ENCODE peak calls at places on chromosome 1, in six cellular contexts. Y, S, M, X, L and U are unnamed samples.

GRCh38 chr1:184854456-184855180 is 100.0 kb upstream of the EDEM3 start:
- DNase-seq in Y (no peak), S (no peak), M (peak; percentile 70), X (no peak), L (no peak), U (no peak)

GRCh38 chr1:107442545-107442944 is 301.7 kb downstream of the NTNG1 start:
- DNase-seq in Y (no peak), S (no peak), M (no peak), X (no peak), L (no peak), U (no peak)

GRCh38 chr1:26429741-26430140 is 2.4 kb upstream of the DHDDS start:
- DNase-seq in Y (no peak), S (peak; percentile 92), M (no peak), X (no peak), L (no peak), U (no peak)

GRCh38 chr1:212414328-212415106 is at the start of gene PACC1:
- DNase-seq in Y (peak; percentile 95), S (peak; percentile 98), M (peak; percentile 88), X (peak; percentile 96), L (peak; percentile 98), U (peak; percentile 98)

GRCh38 chr1:162219461-162219860 is 150.0 kb downstream of the NOS1AP start:
- DNase-seq in Y (no peak), S (no peak), M (no peak), X (no peak), L (no peak), U (no peak)

GRCh38 chr1:229579101-229579651 is 20.7 kb upstream of the ABCB10 start:
- DNase-seq in Y (no peak), S (peak; percentile 66), M (peak; percentile 24), X (no peak), L (peak; percentile 36), U (peak; percentile 53)

GRCh38 chr1:168439451-168440375 is 104.1 kb downstream of the XCL2 start:
- DNase-seq in Y (peak; percentile 90), S (peak; percentile 93), M (peak; percentile 94), X (peak; percentile 83), L (peak; percentile 50), U (peak; percentile 96)

GRCh38 chr1:27968692-27969091 is 8.9 kb downstream of the XKR8 start:
- DNase-seq in Y (no peak), S (no peak), M (peak; percentile 97), X (no peak), L (no peak), U (peak; percentile 95)

GRCh38 chr1:117121589-117122296 is at the start of gene TRIM45:
- DNase-seq in Y (peak; percentile 97), S (peak; percentile 98), M (peak; percentile 99), X (peak; percentile 84), L (no peak), U (peak; percentile 97)

GRCh38 chr1:101520302-101520701 is 283.5 kb downstream of the S1PR1 start:
- DNase-seq in Y (peak; percentile 72), S (peak; percentile 77), M (peak; percentile 71), X (peak; percentile 22), L (peak; percentile 42), U (peak; percentile 67)

DNA sequence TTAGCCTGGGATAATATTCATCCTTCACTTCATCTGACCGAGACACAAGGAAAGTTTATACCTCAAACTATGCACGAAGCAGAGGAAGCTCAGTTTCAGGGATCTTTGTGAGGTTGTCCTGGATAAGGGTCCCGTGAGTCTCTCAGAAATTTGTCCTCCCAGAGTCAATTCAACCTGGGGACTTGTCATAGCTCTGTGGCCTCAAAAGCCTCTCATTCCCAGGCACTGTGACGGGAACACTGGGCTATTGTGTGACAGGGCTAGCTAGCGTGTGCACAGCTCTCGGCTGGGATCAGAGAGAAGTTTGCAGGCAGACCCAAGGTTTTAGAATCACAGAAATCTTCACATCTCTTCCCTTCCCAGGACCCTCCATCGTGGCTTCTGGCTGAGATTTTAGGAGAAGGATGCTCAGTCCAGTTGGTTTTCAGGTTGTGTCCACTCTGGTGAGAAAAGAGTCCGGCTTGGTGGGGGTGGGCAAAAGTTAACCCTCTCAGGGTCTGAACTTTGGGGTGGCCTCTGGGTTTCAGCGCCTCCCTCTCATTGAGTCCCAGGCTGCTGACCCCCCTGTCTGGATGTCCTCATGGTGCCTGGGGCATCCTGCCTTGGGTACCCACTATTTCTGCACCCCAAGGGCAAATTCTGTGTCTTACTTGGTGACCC is 20.4 kb upstream of the LBR start:
- DNase-seq in Y (no peak), S (no peak), M (no peak), X (no peak), L (no peak), U (no peak)
- H3K4me1 ChIP-seq in Y (peaks cover 22% of the 10 kb centered on the region), S (peaks cover 9% of the 10 kb centered on the region), M (peaks cover 6% of the 10 kb centered on the region), X (peaks cover 30% of the 10 kb centered on the region), L (peaks cover 44% of the 10 kb centered on the region), U (peaks cover 54% of the 10 kb centered on the region)

DNA sequence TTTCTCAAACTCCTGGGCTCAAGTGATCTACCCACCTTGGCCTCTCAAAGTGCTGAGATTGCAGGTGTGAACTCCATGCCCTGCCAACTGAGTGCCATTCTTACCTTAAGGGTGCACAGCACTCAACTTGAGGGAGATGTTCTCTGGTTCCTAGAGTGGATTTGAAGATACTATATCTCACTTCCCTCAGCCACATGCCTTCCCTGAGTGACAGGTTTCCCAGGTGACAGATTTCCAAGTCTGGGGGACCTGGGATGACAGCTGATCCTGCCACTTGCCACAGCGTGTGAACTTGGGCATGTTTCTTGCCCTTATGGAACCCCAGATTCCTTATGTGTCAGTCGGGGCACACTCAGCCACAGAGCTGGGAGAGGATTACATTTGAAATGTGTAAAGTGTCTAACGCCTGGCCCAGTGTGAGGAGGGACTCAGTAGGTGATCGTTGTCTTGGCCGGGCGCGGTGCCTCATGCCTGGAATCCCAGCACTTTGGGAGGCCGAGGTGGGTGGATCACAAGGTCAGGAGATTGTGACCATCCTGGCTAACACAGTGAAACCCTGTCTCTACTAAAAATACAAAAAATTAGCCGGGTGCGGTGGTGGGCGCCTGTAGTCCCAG is 29.6 kb upstream of the BTG2 start:
- DNase-seq in Y (no peak), S (no peak), M (no peak), X (no peak), L (peak; percentile 2), U (no peak)
- TF ChIP-seq EZH2phosphoT487 in Y (no peak), S (no peak), M (no peak), X (no peak), L (no peak), U (no peak)

GRCh38 chr1:23795676-23796465 is 4.7 kb downstream of the GALE start:
- DNase-seq in Y (no peak), S (no peak), M (no peak), X (no peak), L (no peak), U (no peak)

GRCh38 chr1:23796466-23797271 is 3.9 kb downstream of the GALE start:
- DNase-seq in Y (no peak), S (no peak), M (no peak), X (no peak), L (no peak), U (no peak)

GRCh38 chr1:23799255-23799569 is 1.3 kb downstream of the GALE start:
- DNase-seq in Y (no peak), S (no peak), M (no peak), X (no peak), L (no peak), U (no peak)

GRCh38 chr1:23798662-23799142 is 1.9 kb downstream of the GALE start:
- DNase-seq in Y (no peak), S (no peak), M (peak; percentile 21), X (no peak), L (no peak), U (no peak)

GRCh38 chr1:23797478-23798448 is 2.8 kb downstream of the GALE start:
- DNase-seq in Y (no peak), S (no peak), M (no peak), X (no peak), L (no peak), U (no peak)
- H3K4me3 ChIP-seq in Y (no peak overlapping the region), S (no peak overlapping the region), M (no peak overlapping the region), X (no peak overlapping the region), L (no peak overlapping the region), U (no peak overlapping the region)

DNA sequence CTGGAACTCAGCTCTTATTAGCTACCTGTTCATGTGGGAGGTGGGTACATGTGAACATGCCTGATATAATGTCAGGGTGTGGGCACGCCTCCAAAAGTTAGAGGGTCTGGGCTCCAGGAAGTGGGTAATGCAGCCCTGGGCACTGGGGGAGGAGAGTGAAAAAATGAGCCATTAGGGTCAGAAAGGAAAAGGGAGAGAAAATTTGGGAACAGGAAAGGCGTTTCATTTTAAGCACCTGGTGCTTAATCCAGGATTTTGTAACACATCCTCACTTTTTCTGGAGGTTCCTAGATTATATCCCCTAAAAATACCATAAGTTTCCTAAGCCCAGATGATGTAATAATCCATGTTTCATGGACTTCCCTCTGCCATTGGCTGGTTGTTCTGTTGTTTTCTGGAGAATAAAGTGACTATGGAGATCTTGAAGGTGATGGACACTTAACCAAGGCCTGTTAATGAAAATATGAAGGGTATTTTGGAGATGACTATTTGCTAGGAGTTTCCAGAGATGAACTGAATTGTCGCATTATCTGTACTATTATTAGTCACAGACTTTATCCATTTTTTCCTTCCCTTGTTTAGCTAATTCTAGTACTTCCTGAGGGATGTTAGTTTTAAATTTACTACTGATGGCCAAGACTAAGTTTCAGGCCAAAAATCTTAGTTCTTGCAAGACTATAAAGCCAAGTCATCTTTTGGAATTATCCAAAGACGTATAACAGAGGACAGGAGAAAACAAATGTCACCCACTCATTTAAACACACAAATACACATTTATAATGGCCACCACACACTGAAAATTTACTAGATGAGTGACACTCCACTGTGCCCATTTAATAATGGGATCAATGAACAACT is 24.4 kb upstream of the TARBP1 start:
- DNase-seq in Y (no peak), S (no peak), M (no peak), X (no peak), L (no peak), U (no peak)
- H3K4me1 ChIP-seq in Y (peaks cover 10% of the 10 kb centered on the region), S (peaks cover 3% of the 10 kb centered on the region), M (peaks cover 42% of the 10 kb centered on the region), X (peaks cover 27% of the 10 kb centered on the region), L (peaks cover 25% of the 10 kb centered on the region), U (peaks cover 37% of the 10 kb centered on the region)

DNA sequence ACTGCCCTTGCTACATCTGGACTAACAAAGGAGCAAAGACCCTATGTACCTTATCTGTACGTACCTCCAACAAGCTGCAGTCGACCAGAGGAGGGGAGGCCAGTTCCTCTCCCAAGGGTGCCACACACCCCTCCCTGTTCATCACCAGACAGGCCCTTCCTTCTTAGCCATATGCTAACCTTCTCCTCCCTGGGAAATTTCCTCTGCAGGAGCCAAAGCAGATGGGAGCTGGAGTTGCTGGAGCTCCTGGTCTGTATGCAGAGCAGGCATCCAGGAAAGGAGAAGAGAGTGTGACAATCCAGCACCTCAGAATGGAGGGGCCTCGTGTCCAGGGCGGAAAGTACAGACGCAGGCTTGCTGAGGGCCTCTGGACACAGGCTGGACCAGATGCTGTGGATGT is 48.5 kb downstream of the C8B start:
- DNase-seq in Y (no peak), S (no peak), M (no peak), X (no peak), L (no peak), U (no peak)
- TF ChIP-seq EZH2phosphoT487 in Y (no peak), S (no peak), M (no peak), X (no peak), L (no peak), U (no peak)

DNA sequence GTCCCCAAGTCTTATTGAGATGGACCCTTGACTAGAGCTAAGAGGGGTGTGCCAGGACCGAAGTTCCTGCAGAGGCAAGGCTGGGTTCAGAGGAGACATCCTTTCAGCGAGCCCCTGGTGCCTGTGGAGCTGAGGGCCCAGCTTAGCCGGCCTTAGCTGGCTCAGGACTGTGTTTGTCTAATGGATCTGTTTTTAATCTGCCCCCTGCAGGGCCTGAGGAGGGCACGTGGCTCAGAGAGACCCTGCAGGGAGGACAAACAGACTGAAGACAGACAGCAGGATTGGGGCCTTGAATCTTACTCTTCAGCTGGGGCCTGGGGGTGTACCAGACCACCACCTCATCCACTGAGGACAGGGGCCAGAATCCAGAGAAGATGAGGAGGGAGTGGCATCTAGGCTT is 1.6 kb downstream of the CRABP2 start:
- DNase-seq in Y (no peak), S (peak; percentile 84), M (peak; percentile 23), X (no peak), L (no peak), U (no peak)
- H3K4me3 ChIP-seq in Y (peak overlapping the region; percentile 17), S (peak overlapping the region; percentile 61), M (peak overlapping the region; percentile 71), X (no peak overlapping the region), L (no peak overlapping the region), U (peak overlapping the region; percentile 71)